ENCODE peak calls at places on chromosomes 13 and 19, in ten cellular contexts. One of them, this sample, is unnamed.
A peak's percentile ranks its signal among the peaks of the same experiment; 100 is the strongest.

GRCh38 chr13:48014359-48014758 is 13.3 kb upstream of the SUCLA2 start:
- DNase-seq in activated CD4-positive, CD25-positive, alpha-beta regulatory T cell: no peak
- DNase-seq in NCI-H1417: no peak
- DNase-seq in cardiac fibroblast: no peak
- DNase-seq in iris pigment epithelial cell: no peak
- DNase-seq in T-cell: no peak
- DNase-seq in activated effector memory CD4-positive, alpha-beta T cell treated with Interleukin-2 at 50 U/mL for 16 hours: no peak
- DNase-seq in H7: no peak
- DNase-seq in mucosa of descending colon: no peak
- DNase-seq in head of caudate nucleus: no peak
- DNase-seq in this sample: no peak

GRCh38 chr13:102620512-102620911 is 23.7 kb downstream of the TPP2 start:
- DNase-seq in NCI-H1417: peak; percentile 29
- DNase-seq in H7: no peak
- DNase-seq in mucosa of descending colon: no peak
- DNase-seq in cardiac fibroblast: no peak
- DNase-seq in iris pigment epithelial cell: no peak
- DNase-seq in activated CD4-positive, CD25-positive, alpha-beta regulatory T cell: no peak
- DNase-seq in activated effector memory CD4-positive, alpha-beta T cell treated with Interleukin-2 at 50 U/mL for 16 hours: no peak
- DNase-seq in T-cell: no peak
- DNase-seq in head of caudate nucleus: no peak
- DNase-seq in this sample: no peak

GRCh38 chr19:899363-900301 is 6.3 kb downstream of the RNU6-9 start:
- DNase-seq in NCI-H1417: no peak
- DNase-seq in activated CD4-positive, CD25-positive, alpha-beta regulatory T cell: no peak
- DNase-seq in H7: no peak
- DNase-seq in T-cell: no peak
- DNase-seq in head of caudate nucleus: peak; percentile 47
- DNase-seq in activated effector memory CD4-positive, alpha-beta T cell treated with Interleukin-2 at 50 U/mL for 16 hours: no peak
- DNase-seq in iris pigment epithelial cell: no peak
- DNase-seq in cardiac fibroblast: no peak
- DNase-seq in mucosa of descending colon: no peak
- DNase-seq in this sample: no peak

GRCh38 chr19:18385675-18386542 is at the start of gene GDF15:
- DNase-seq in activated CD4-positive, CD25-positive, alpha-beta regulatory T cell: no peak
- DNase-seq in head of caudate nucleus: peak; percentile 20
- DNase-seq in NCI-H1417: no peak
- DNase-seq in H7: peak; percentile 95
- DNase-seq in mucosa of descending colon: peak; percentile 97
- DNase-seq in activated effector memory CD4-positive, alpha-beta T cell treated with Interleukin-2 at 50 U/mL for 16 hours: no peak
- DNase-seq in cardiac fibroblast: peak; percentile 89
- DNase-seq in T-cell: peak; percentile 26
- DNase-seq in iris pigment epithelial cell: peak; percentile 96
- DNase-seq in this sample: peak; percentile 98

GRCh38 chr13:98879965-98880364 is 97.9 kb downstream of the DOCK9 start:
- DNase-seq in head of caudate nucleus: no peak
- DNase-seq in T-cell: no peak
- DNase-seq in H7: no peak
- DNase-seq in cardiac fibroblast: no peak
- DNase-seq in iris pigment epithelial cell: no peak
- DNase-seq in mucosa of descending colon: no peak
- DNase-seq in activated effector memory CD4-positive, alpha-beta T cell treated with Interleukin-2 at 50 U/mL for 16 hours: no peak
- DNase-seq in activated CD4-positive, CD25-positive, alpha-beta regulatory T cell: no peak
- DNase-seq in NCI-H1417: peak; percentile 40
- DNase-seq in this sample: no peak

GRCh38 chr13:101150998-101151397 is 265.3 kb downstream of the NALCN start:
- DNase-seq in T-cell: no peak
- DNase-seq in iris pigment epithelial cell: peak; percentile 47
- DNase-seq in head of caudate nucleus: peak; percentile 61
- DNase-seq in H7: no peak
- DNase-seq in NCI-H1417: peak; percentile 38
- DNase-seq in mucosa of descending colon: no peak
- DNase-seq in activated CD4-positive, CD25-positive, alpha-beta regulatory T cell: no peak
- DNase-seq in activated effector memory CD4-positive, alpha-beta T cell treated with Interleukin-2 at 50 U/mL for 16 hours: no peak
- DNase-seq in cardiac fibroblast: peak; percentile 52
- DNase-seq in this sample: peak; percentile 62

GRCh38 chr19:33301011-33301899 is 1.1 kb downstream of the CEBPA start:
- DNase-seq in activated effector memory CD4-positive, alpha-beta T cell treated with Interleukin-2 at 50 U/mL for 16 hours: no peak
- DNase-seq in T-cell: no peak
- DNase-seq in iris pigment epithelial cell: peak; percentile 15
- DNase-seq in cardiac fibroblast: peak; percentile 9
- DNase-seq in mucosa of descending colon: no peak
- DNase-seq in H7: peak; percentile 81
- DNase-seq in head of caudate nucleus: no peak
- DNase-seq in activated CD4-positive, CD25-positive, alpha-beta regulatory T cell: no peak
- DNase-seq in NCI-H1417: peak; percentile 24
- DNase-seq in this sample: no peak

GRCh38 chr13:23289917-23290357 is 109.2 kb downstream of the SGCG start:
- DNase-seq in mucosa of descending colon: no peak
- DNase-seq in iris pigment epithelial cell: peak; percentile 80
- DNase-seq in activated effector memory CD4-positive, alpha-beta T cell treated with Interleukin-2 at 50 U/mL for 16 hours: no peak
- DNase-seq in activated CD4-positive, CD25-positive, alpha-beta regulatory T cell: no peak
- DNase-seq in T-cell: no peak
- DNase-seq in head of caudate nucleus: peak; percentile 30
- DNase-seq in cardiac fibroblast: peak; percentile 81
- DNase-seq in H7: no peak
- DNase-seq in NCI-H1417: no peak
- DNase-seq in this sample: peak; percentile 69

GRCh38 chr13:26887594-26887993 is 127.0 kb upstream of the GPR12 start:
- DNase-seq in NCI-H1417: no peak
- DNase-seq in activated CD4-positive, CD25-positive, alpha-beta regulatory T cell: no peak
- DNase-seq in T-cell: no peak
- DNase-seq in H7: no peak
- DNase-seq in iris pigment epithelial cell: no peak
- DNase-seq in head of caudate nucleus: no peak
- DNase-seq in cardiac fibroblast: no peak
- DNase-seq in activated effector memory CD4-positive, alpha-beta T cell treated with Interleukin-2 at 50 U/mL for 16 hours: no peak
- DNase-seq in mucosa of descending colon: no peak
- DNase-seq in this sample: no peak

GRCh38 chr19:16002380-16002779 is 53.6 kb downstream of the OR10H4 start:
- DNase-seq in H7: no peak
- DNase-seq in cardiac fibroblast: peak; percentile 3
- DNase-seq in NCI-H1417: no peak
- DNase-seq in activated CD4-positive, CD25-positive, alpha-beta regulatory T cell: no peak
- DNase-seq in iris pigment epithelial cell: peak; percentile 9
- DNase-seq in activated effector memory CD4-positive, alpha-beta T cell treated with Interleukin-2 at 50 U/mL for 16 hours: no peak
- DNase-seq in head of caudate nucleus: no peak
- DNase-seq in mucosa of descending colon: no peak
- DNase-seq in T-cell: no peak
- DNase-seq in this sample: peak; percentile 30